ENCODE peak calls at places on chromosomes 7 and 10, in five cellular contexts. S is esophagus squamous epithelium, Q is kidney epithelial cell, H is tibial artery, W is psoas muscle. T is an unnamed sample.
A peak's percentile ranks its signal among the peaks of the same experiment; 100 is the strongest.

GRCh38 chr10:110420401-110421193 is 77.1 kb upstream of the DUSP5 start:
- DNase-seq in Q (no peak), H (no peak), W (no peak), S (no peak), T (no peak)

GRCh38 chr10:132117636-132118190 is 52.0 kb downstream of the JAKMIP3 start:
- DNase-seq in H (no peak), W (no peak), Q (no peak), S (no peak), T (no peak)

GRCh38 chr10:12814166-12814565 is 187.3 kb downstream of the CCDC3 start:
- DNase-seq in W (no peak), S (no peak), H (no peak), Q (no peak), T (no peak)

GRCh38 chr10:30080161-30080560 is 20.8 kb upstream of the JCAD start:
- DNase-seq in W (no peak), Q (no peak), H (no peak), S (no peak), T (no peak)

GRCh38 chr10:112246-112645 is 23.0 kb upstream of the ZMYND11 start:
- DNase-seq in W (no peak), H (no peak), S (no peak), Q (peak; percentile 91), T (no peak)

GRCh38 chr10:88707429-88708110 is 1.5 kb downstream of the LIPK start:
- DNase-seq in Q (peak; percentile 87), S (no peak), H (no peak), W (no peak), T (no peak)

GRCh38 chr10:48439031-48439430 is 132.6 kb downstream of the MAPK8 start:
- DNase-seq in W (no peak), Q (no peak), S (no peak), H (no peak), T (no peak)

GRCh38 chr7:98233241-98234070 is 18.6 kb downstream of the TECPR1 start:
- DNase-seq in W (no peak), H (no peak), Q (no peak), S (no peak), T (no peak)

GRCh38 chr10:114662651-114663217 is 4.7 kb upstream of the ABLIM1 start:
- DNase-seq in H (no peak), S (no peak), Q (no peak), W (no peak), T (no peak)

GRCh38 chr10:30028006-30028441 is 31.4 kb downstream of the JCAD start:
- DNase-seq in W (no peak), S (no peak), H (no peak), Q (no peak), T (no peak)

GRCh38 chr10:3485287-3485686 is 299.7 kb downstream of the KLF6 start:
- DNase-seq in H (no peak), W (no peak), Q (no peak), S (no peak), T (no peak)

GRCh38 chr10:3482200-3482993 is 302.6 kb downstream of the KLF6 start:
- DNase-seq in W (peak; percentile 42), H (peak; percentile 83), Q (peak; percentile 96), S (no peak), T (peak; percentile 81)

GRCh38 chr10:3486346-3487065 is 298.5 kb downstream of the KLF6 start:
- DNase-seq in S (no peak), Q (peak; percentile 93), H (no peak), W (no peak), T (peak; percentile 86)

GRCh38 chr10:3487228-3487627 is 297.8 kb downstream of the KLF6 start:
- DNase-seq in S (no peak), Q (no peak), W (no peak), H (no peak), T (no peak)

DNA sequence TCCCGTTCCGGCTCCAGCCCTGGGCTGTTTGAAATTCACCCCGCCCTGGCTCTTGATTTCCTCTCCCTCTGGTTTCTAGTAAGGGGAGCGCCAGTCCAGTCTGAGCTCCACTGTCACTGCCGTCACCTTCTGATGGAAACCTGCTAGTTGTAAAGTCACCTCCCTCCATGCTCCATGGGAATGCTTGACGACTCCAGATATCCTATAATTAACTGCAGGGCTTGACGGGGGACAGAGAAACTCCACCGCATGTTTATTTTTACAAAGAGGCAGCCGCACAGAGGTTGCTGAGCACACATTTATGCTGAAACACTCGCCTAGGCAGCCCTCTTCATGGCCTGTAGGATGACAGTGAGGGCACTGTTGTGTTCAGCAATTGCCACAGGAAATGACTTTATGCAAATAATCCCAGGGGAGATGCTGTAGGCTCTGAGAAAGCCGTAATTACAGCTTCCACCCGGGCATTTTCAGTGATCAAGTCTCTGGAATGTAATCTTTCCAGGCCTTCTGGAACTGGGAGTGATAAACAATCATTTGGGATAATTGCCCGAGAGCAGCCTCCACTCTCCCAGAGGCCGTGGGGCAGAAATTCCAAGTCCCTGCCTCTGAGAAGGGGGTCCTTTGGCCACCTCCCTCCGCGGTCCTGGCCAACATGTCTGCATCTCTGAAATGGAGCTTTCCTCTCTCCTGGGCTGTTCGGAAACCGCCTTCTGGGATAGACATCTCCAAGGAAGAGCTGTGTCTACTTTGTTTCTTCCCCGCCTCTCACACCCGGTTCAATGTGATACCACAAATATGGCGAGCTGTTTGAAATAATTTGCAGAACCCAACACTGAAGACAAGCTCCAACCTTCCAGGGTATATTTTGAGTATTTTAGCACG is 300.5 kb downstream of the KLF6 start:
- DNase-seq in Q (no peak), H (no peak), W (no peak), S (no peak), T (no peak)
- H3K4me3 ChIP-seq in Q (no peak overlapping the region), H (no peak overlapping the region), W (no peak overlapping the region), S (no peak overlapping the region), T (no peak overlapping the region)

DNA sequence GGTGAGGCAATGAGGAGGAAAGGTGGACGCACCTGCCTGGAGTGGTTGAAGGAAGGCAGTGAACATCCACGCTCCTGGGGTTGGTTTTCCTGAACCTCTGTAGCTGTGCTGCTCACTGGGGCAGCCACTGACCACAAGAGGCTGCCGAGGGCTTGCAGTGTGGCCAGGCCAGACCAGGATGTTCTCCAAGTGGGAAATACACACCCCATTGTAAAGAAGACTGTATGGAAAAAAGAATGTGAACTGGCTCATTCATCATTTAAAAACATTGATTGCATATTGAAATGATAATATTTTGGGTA is 107.6 kb downstream of the SNX10 start:
- DNase-seq in H (no peak), Q (no peak), W (peak; percentile 25), S (no peak), T (no peak)
- H3K4me3 ChIP-seq in H (peak overlapping the region; percentile 53), Q (peak overlapping the region; percentile 63), W (peak overlapping the region; percentile 89), S (peak overlapping the region; percentile 42), T (peak overlapping the region; percentile 76)

GRCh38 chr7:151013356-151013727 is 11.0 kb downstream of the ATG9B start:
- DNase-seq in W (no peak), H (no peak), Q (no peak), S (no peak), T (no peak)

GRCh38 chr7:151012031-151012692 is 12.1 kb downstream of the ATG9B start:
- DNase-seq in Q (no peak), S (no peak), H (no peak), W (no peak), T (no peak)

GRCh38 chr7:151013728-151014497 is 10.4 kb downstream of the ATG9B start:
- DNase-seq in S (peak; percentile 29), W (peak; percentile 70), H (no peak), Q (no peak), T (peak; percentile 88)

GRCh38 chr7:151011097-151011409 is 13.2 kb downstream of the ATG9B start:
- DNase-seq in H (no peak), S (no peak), W (no peak), Q (no peak), T (no peak)

GRCh38 chr7:151012921-151013347 is 11.4 kb downstream of the ATG9B start:
- DNase-seq in Q (no peak), W (no peak), H (no peak), S (no peak), T (no peak)
- H3K4me3 ChIP-seq in Q (no peak overlapping the region), W (no peak overlapping the region), H (no peak overlapping the region), S (no peak overlapping the region), T (peak overlapping the region; percentile 44)

GRCh38 chr7:33761440-33762080 is 143.8 kb upstream of the BMPER start:
- DNase-seq in S (no peak), W (no peak), Q (no peak), H (no peak), T (no peak)
- H3K4me3 ChIP-seq in S (no peak overlapping the region), W (no peak overlapping the region), Q (no peak overlapping the region), H (no peak overlapping the region), T (no peak overlapping the region)

DNA sequence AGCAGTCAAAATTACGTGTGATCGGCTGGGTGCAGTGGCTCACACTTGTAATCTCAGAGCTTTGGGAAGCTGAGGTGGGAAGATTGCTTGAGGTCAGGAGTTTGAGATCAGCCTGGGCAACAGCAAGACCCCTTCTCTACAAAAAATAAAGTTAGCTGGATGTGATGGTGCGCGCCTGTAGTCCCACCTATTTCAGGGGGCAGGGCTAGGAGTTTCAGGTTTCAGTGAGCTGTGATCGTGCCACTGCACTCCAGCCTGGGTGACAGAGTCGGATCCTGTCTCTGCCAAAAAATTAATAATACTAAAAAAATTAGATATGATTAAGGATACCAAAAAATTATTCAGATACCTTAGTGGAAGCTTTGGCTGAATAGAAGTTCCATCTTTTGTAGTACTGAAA is 136.4 kb downstream of the SDK1 start:
- DNase-seq in Q (no peak), W (no peak), S (no peak), H (no peak), T (no peak)
- H3K4me3 ChIP-seq in Q (no peak overlapping the region), W (no peak overlapping the region), S (no peak overlapping the region), H (no peak overlapping the region), T (no peak overlapping the region)

GRCh38 chr7:8481096-8481495 is 47.7 kb downstream of the NXPH1 start:
- DNase-seq in S (no peak), H (no peak), W (no peak), Q (no peak), T (no peak)
- H3K4me3 ChIP-seq in S (no peak overlapping the region), H (no peak overlapping the region), W (no peak overlapping the region), Q (no peak overlapping the region), T (no peak overlapping the region)

GRCh38 chr10:65149878-65150277 is 1628.7 kb downstream of the REEP3 start:
- DNase-seq in Q (no peak), H (no peak), W (no peak), S (no peak), T (no peak)
- H3K4me3 ChIP-seq in Q (no peak overlapping the region), H (no peak overlapping the region), W (no peak overlapping the region), S (no peak overlapping the region), T (no peak overlapping the region)

T was measured in suprapubic skin.